ENCODE peak calls at places on chromosomes 13 and 19, in nine cellular contexts. E is A549, J is tibial nerve, C is ovary, K is GM12878, F is sigmoid colon, A is suprapubic skin, Z is HepG2, U is stomach. P is an unnamed sample. For H3K4me1, the result is how much of the 10 kb centered on the place peaks cover.

GRCh38 chr13:105346141-105346766 is 1189.2 kb downstream of the EFNB2 start:
- DNase-seq in E (peak), J (no peak), C (no peak), K (no peak), F (no peak), A (no peak), Z (peak), U (no peak), P (no peak)

GRCh38 chr19:47882890-47883289 is 3.2 kb downstream of the SULT2A1 start:
- DNase-seq in E (no peak), J (no peak), C (no peak), K (no peak), F (peak), A (peak), Z (no peak), U (no peak), P (no peak)

GRCh38 chr13:114107686-114108081 is 24.7 kb downstream of the RASA3 start:
- DNase-seq in E (no peak), J (no peak), C (no peak), K (no peak), F (peak), A (peak), Z (no peak), U (no peak), P (peak)

GRCh38 chr13:114038211-114038613 is 64.3 kb upstream of the C13orf46 start:
- DNase-seq in E (no peak), J (no peak), C (no peak), K (no peak), F (no peak), A (no peak), Z (no peak), U (no peak), P (no peak)

GRCh38 chr19:43589680-43590079 is 6.3 kb downstream of the IRGQ start:
- DNase-seq in E (no peak), J (no peak), C (no peak), K (no peak), F (no peak), A (no peak), Z (no peak), U (no peak), P (no peak)

GRCh38 chr13:98482476-98483444 is 94.1 kb downstream of the STK24 start:
- DNase-seq in E (no peak), J (peak), C (peak), K (no peak), F (peak), A (peak), Z (no peak), U (peak), P (peak)

GRCh38 chr19:13843104-13843921 is 33.6 kb upstream of the NANOS3 start:
- DNase-seq in E (no peak), J (no peak), C (peak), K (no peak), F (peak), A (peak), Z (no peak), U (peak), P (peak)

GRCh38 chr13:80783926-80784325 is 443.0 kb upstream of the SPRY2 start:
- DNase-seq in E (no peak), J (no peak), C (no peak), K (no peak), F (no peak), A (no peak), Z (no peak), U (no peak), P (no peak)

GRCh38 chr19:5104871-5105351 is 136.0 kb downstream of the KDM4B start:
- DNase-seq in E (no peak), J (no peak), C (no peak), K (no peak), F (no peak), A (no peak), Z (peak), U (no peak), P (no peak)

GRCh38 chr13:28056970-28057712 is 43.2 kb downstream of the FLT3 start:
- DNase-seq in E (no peak), J (no peak), C (no peak), K (no peak), F (no peak), A (no peak), Z (no peak), U (no peak), P (no peak)

GRCh38 chr13:26340812-26341211 is 86.9 kb downstream of the CDK8 start:
- DNase-seq in E (no peak), J (no peak), C (no peak), K (no peak), F (no peak), A (no peak), Z (no peak), U (no peak), P (no peak)

GRCh38 chr13:113448545-113448884 is 4.8 kb downstream of the ADPRHL1 start:
- DNase-seq in E (no peak), J (no peak), C (peak), K (no peak), F (peak), A (no peak), Z (peak), U (peak), P (peak)

GRCh38 chr19:12496480-12496879 is 11.9 kb upstream of the ZNF709 start:
- DNase-seq in E (no peak), J (no peak), C (no peak), K (no peak), F (no peak), A (no peak), Z (no peak), U (no peak), P (no peak)

GRCh38 chr13:106440846-106441245 is 94.6 kb downstream of the EFNB2 start:
- DNase-seq in E (no peak), J (no peak), C (no peak), K (no peak), F (no peak), A (no peak), Z (no peak), U (no peak), P (no peak)

GRCh38 chr13:20128459-20128927 is 32.4 kb downstream of the GJA3 start:
- DNase-seq in E (no peak), J (no peak), C (no peak), K (no peak), F (peak), A (no peak), Z (peak), U (peak), P (peak)

GRCh38 chr13:75705395-75705794 is 69.3 kb downstream of the LMO7 start:
- DNase-seq in E (peak), J (no peak), C (no peak), K (no peak), F (no peak), A (no peak), Z (no peak), U (no peak), P (no peak)

GRCh38 chr13:32969516-32969941 is 46.7 kb upstream of the KL start:
- DNase-seq in E (no peak), J (no peak), C (no peak), K (peak), F (no peak), A (no peak), Z (no peak), U (no peak), P (no peak)

GRCh38 chr13:29733069-29733700 is 117.2 kb downstream of the UBL3 start:
- DNase-seq in E (no peak), J (no peak), C (no peak), K (no peak), F (no peak), A (no peak), Z (no peak), U (no peak), P (no peak)

GRCh38 chr19:11539495-11540365 is 1.1 kb downstream of the CNN1 start:
- DNase-seq in E (no peak), J (no peak), C (peak), K (no peak), F (peak), A (no peak), Z (no peak), U (no peak), P (peak)

GRCh38 chr19:57068921-57069697 is 50.7 kb upstream of the USP29 start:
- DNase-seq in E (no peak), J (no peak), C (peak), K (no peak), F (peak), A (no peak), Z (peak), U (no peak), P (no peak)

GRCh38 chr13:63731896-63732295 is 2316.2 kb upstream of the PCDH20 start:
- DNase-seq in E (no peak), J (no peak), C (no peak), K (no peak), F (no peak), A (no peak), Z (peak), U (peak), P (no peak)

DNA sequence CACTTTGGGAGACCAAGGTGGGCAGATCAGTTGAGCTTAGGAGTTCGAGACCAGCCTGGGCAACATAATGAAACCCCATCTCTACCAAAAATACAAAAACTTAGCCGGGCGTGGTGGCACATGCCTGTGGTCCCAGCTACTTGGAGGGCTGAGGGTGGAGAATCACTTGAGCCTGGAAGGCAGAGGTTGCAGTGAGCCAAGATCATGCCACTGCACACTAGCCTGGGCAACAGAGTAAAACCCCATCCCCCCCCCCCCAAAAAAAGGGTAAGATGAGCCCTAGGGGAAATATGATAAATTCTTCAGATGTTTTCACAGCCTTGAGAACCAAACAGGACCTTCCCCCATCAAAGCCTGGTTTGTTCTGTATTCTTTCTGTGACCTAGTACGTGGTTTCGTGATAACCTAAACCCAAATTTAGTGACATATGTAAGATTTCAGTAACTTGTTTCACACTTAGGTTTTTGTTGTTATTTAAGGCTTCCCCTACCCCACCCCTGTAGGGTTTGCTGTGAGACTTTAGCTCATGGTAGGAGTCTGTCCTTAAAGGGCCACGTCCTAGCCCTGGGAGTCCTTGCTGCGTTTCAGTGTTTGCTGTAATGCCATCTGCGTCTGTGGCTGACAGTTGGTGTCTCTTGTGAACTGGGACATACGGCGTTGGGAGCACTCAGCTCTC is 49.6 kb downstream of the MYO9B start:
- DNase-seq in E (no peak), J (no peak), C (no peak), K (peak), F (no peak), A (no peak), Z (no peak), U (no peak), P (no peak)
- TF ChIP-seq EP300 in E (no peak), J (no peak), C (no peak), K (peak), F (no peak), A (no peak), Z (no peak), U (no peak), P (no peak)

GRCh38 chr19:32666084-32666483 is 8.9 kb downstream of the ANKRD27 start:
- DNase-seq in E (no peak), J (no peak), C (no peak), K (no peak), F (no peak), A (no peak), Z (no peak), U (no peak), P (no peak)
- TF ChIP-seq POLR2A in E (no peak), J (no peak), C (no peak), K (no peak), F (no peak), A (no peak), Z (no peak), U (no peak), P (no peak)

GRCh38 chr13:43005460-43006236 is 13.6 kb upstream of the EPSTI1 start:
- DNase-seq in E (no peak), J (no peak), C (no peak), K (no peak), F (no peak), A (no peak), Z (peak), U (no peak), P (no peak)
- H3K4me1 ChIP-seq in E (under half), J (under half), C (under half), K (under half), F (under half), A (under half), Z (under half), U (under half), P (under half)

GRCh38 chr13:21504379-21504778 is 45.3 kb upstream of the ZDHHC20 start:
- DNase-seq in E (no peak), J (no peak), C (no peak), K (no peak), F (no peak), A (no peak), Z (no peak), U (no peak), P (no peak)

DNA sequence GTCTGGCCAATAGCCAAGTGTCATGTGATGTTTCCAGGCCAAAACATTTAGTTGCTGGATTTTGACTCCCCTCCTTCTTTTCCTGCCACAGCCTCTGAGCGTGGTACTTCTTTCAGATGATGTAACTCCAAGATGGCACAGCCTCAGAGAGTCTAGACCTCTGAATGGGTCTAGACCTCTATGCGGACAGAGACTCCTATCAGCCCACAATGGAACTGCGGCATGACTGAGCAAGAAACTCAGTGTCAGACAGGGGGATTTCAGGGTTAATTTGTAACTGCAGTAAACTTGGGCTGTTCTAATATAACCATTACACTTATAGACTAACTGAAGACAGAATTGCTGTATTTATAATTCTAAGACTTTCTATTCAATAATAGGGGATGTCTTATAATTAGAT is 42.6 kb upstream of the ZDHHC20 start:
- DNase-seq in E (no peak), J (no peak), C (no peak), K (no peak), F (no peak), A (no peak), Z (peak), U (no peak), P (no peak)
- TF ChIP-seq EP300 in E (no peak), J (no peak), C (no peak), K (no peak), F (no peak), A (no peak), Z (no peak), U (no peak), P (no peak)

GRCh38 chr19:9674669-9675357 is at the start of gene ZNF562:
- DNase-seq in E (peak), J (peak), C (peak), K (peak), F (peak), A (peak), Z (peak), U (peak), P (peak)
- TF ChIP-seq POLR2A in E (peak), J (peak), C (peak), K (peak), F (peak), A (no peak), Z (peak), U (no peak), P (peak)